ENCODE peak calls at places on chromosomes 2 and 18, in nine cellular contexts. E, M, J, I, Q, K, W, T and H are unnamed samples.

GRCh38 chr18:21991897-21992296 is 177.5 kb upstream of the GATA6 start:
- DNase-seq in Q (no peak), K (no peak), W (no peak), T (no peak), E (no peak), I (no peak), M (no peak), J (no peak), H (no peak)

GRCh38 chr2:37893327-37893726 is 31.8 kb upstream of the RMDN2 start:
- DNase-seq in T (no peak), J (no peak), I (no peak), E (no peak), K (no peak), M (no peak), W (no peak), Q (no peak), H (no peak)

GRCh38 chr2:9552491-9553178 is 3.0 kb downstream of the ADAM17 start:
- DNase-seq in E (no peak), Q (no peak), I (no peak), J (no peak), M (no peak), W (peak; percentile 68), T (no peak), K (peak; percentile 51), H (no peak)

GRCh38 chr2:102005989-102006885 is 14.5 kb downstream of the IL1R2 start:
- DNase-seq in I (no peak), T (no peak), J (peak; percentile 33), E (peak; percentile 9), W (no peak), K (peak; percentile 62), Q (peak; percentile 57), M (no peak), H (peak; percentile 65)

GRCh38 chr2:85878719-85879390 is 9.9 kb downstream of the ST3GAL5 start:
- DNase-seq in M (no peak), I (no peak), W (peak; percentile 68), E (no peak), T (no peak), K (no peak), Q (no peak), J (no peak), H (no peak)

GRCh38 chr2:204197601-204198000 is 261.0 kb downstream of the ICOS start:
- DNase-seq in W (no peak), I (no peak), E (no peak), J (no peak), M (no peak), K (no peak), Q (no peak), T (no peak), H (no peak)

GRCh38 chr2:182642328-182642727 is 73.7 kb upstream of the DNAJC10 start:
- DNase-seq in T (no peak), J (no peak), I (no peak), M (peak; percentile 59), K (peak; percentile 67), E (peak; percentile 18), W (peak; percentile 56), Q (no peak), H (peak; percentile 43)

GRCh38 chr2:73128841-73129535 is 16.2 kb upstream of the RAB11FIP5 start:
- DNase-seq in Q (no peak), E (no peak), M (no peak), W (no peak), T (no peak), I (no peak), J (no peak), K (no peak), H (no peak)

GRCh38 chr2:239289545-239289944 is 111.3 kb downstream of the HDAC4 start:
- DNase-seq in Q (no peak), J (no peak), M (no peak), E (no peak), T (no peak), K (no peak), W (no peak), I (no peak), H (no peak)

GRCh38 chr2:42545023-42545713 is 23.3 kb upstream of the MTA3 start:
- DNase-seq in T (no peak), E (no peak), K (no peak), J (no peak), I (no peak), M (no peak), Q (no peak), W (no peak), H (no peak)

GRCh38 chr2:107542314-107542740 is 284.4 kb upstream of the RGPD4 start:
- DNase-seq in J (no peak), Q (no peak), W (no peak), T (no peak), I (no peak), E (peak; percentile 64), M (no peak), K (no peak), H (peak; percentile 16)

GRCh38 chr2:200477667-200478121 is 32.2 kb downstream of the KCTD18 start:
- DNase-seq in E (no peak), T (no peak), I (no peak), J (no peak), W (no peak), M (peak; percentile 55), K (no peak), Q (no peak), H (peak; percentile 64)

GRCh38 chr2:12304494-12305228 is 412.1 kb upstream of the TRIB2 start:
- DNase-seq in Q (no peak), K (peak; percentile 45), E (no peak), M (no peak), T (no peak), I (no peak), J (no peak), W (no peak), H (no peak)

GRCh38 chr2:10909050-10909995 is 2.4 kb upstream of the KCNF1 start:
- DNase-seq in T (no peak), Q (no peak), M (no peak), K (peak; percentile 57), E (no peak), I (no peak), W (no peak), J (no peak), H (no peak)

GRCh38 chr2:16205631-16206030 is 265.3 kb downstream of the MYCN start:
- DNase-seq in W (no peak), M (no peak), Q (no peak), K (no peak), J (no peak), I (no peak), E (no peak), T (no peak), H (no peak)

GRCh38 chr2:85858841-85859240 is 29.9 kb downstream of the ST3GAL5 start:
- DNase-seq in W (no peak), E (no peak), I (no peak), J (no peak), Q (no peak), T (no peak), K (no peak), M (no peak), H (no peak)

GRCh38 chr2:239286901-239287300 is 113.9 kb downstream of the HDAC4 start:
- DNase-seq in M (no peak), E (no peak), K (no peak), W (no peak), T (no peak), I (no peak), Q (no peak), J (no peak), H (no peak)

GRCh38 chr18:9848170-9848854 is 37.5 kb upstream of the TXNDC2 start:
- DNase-seq in T (no peak), K (no peak), E (peak; percentile 41), Q (no peak), J (no peak), I (no peak), W (no peak), M (no peak), H (no peak)

GRCh38 chr2:239150125-239151011 is 250.5 kb downstream of the HDAC4 start:
- DNase-seq in T (no peak), E (peak; percentile 1), I (no peak), M (peak; percentile 12), K (no peak), W (no peak), J (no peak), Q (no peak), H (no peak)

GRCh38 chr18:499351-500229 is 911 bp downstream of the COLEC12 start:
- DNase-seq in M (no peak), J (no peak), T (no peak), E (peak; percentile 46), K (peak; percentile 52), Q (no peak), W (peak; percentile 27), I (no peak), H (peak; percentile 82)

GRCh38 chr18:3012920-3013810 is at the start of gene LPIN2:
- DNase-seq in I (peak; percentile 87), T (peak; percentile 93), J (peak; percentile 68), W (peak; percentile 94), Q (peak; percentile 95), M (peak; percentile 99), E (peak; percentile 99), K (peak; percentile 98), H (peak; percentile 99)

GRCh38 chr2:120953843-120954584 is 218.3 kb downstream of the GLI2 start:
- DNase-seq in E (no peak), J (no peak), Q (no peak), M (no peak), T (no peak), K (no peak), I (no peak), W (no peak), H (no peak)

GRCh38 chr2:68345129-68345875 is 19.8 kb upstream of the PLEK start:
- DNase-seq in W (peak; percentile 7), M (no peak), I (no peak), E (peak; percentile 10), Q (no peak), J (no peak), K (no peak), T (no peak), H (no peak)

GRCh38 chr18:22286576-22286975 is 117.2 kb downstream of the GATA6 start:
- DNase-seq in Q (no peak), M (peak; percentile 75), I (no peak), W (peak; percentile 51), T (no peak), J (no peak), E (no peak), K (no peak), H (no peak)

GRCh38 chr2:37361416-37361815 is 17.0 kb downstream of the QPCT start:
- DNase-seq in K (no peak), M (no peak), I (no peak), J (no peak), T (no peak), E (no peak), W (no peak), Q (no peak), H (no peak)

GRCh38 chr2:144211826-144212225 is 308.1 kb downstream of the ZEB2 start:
- DNase-seq in W (peak; percentile 7), J (no peak), M (no peak), Q (no peak), K (no peak), I (no peak), E (no peak), T (no peak), H (no peak)

GRCh38 chr2:17821080-17821479 is 4.8 kb downstream of the MSGN1 start:
- DNase-seq in J (no peak), T (no peak), I (no peak), Q (no peak), K (no peak), E (no peak), M (no peak), W (no peak), H (no peak)

GRCh38 chr2:241561811-241562210 is 3.3 kb downstream of the BOK start:
- DNase-seq in E (no peak), I (no peak), W (peak; percentile 58), M (peak; percentile 83), J (no peak), K (no peak), T (no peak), Q (no peak), H (no peak)